ENCODE peak calls at places on chromosomes 5 and 9, in five cellular contexts. H is HFFc6, I is coronary artery, Q is endodermal cell, N is Calu3. V is an unnamed sample.

GRCh38 chr5:110441035-110441434 is 285.4 kb downstream of the TMEM232 start:
- DNase-seq in Q (peak; percentile 74), N (peak; percentile 35), I (no peak), H (no peak), V (no peak)

GRCh38 chr9:105651806-105652205 is 10.5 kb upstream of the TAL2 start:
- DNase-seq in Q (peak; percentile 74), I (no peak), N (no peak), H (no peak), V (no peak)

GRCh38 chr5:59829922-59830321 is 63.6 kb downstream of the PDE4D start:
- DNase-seq in N (no peak), Q (no peak), I (no peak), H (no peak), V (no peak)

GRCh38 chr5:101675510-101675909 is 620.6 kb downstream of the SLCO4C1 start:
- DNase-seq in H (no peak), N (no peak), Q (no peak), I (no peak), V (no peak)

GRCh38 chr9:80503692-80504400 is 932.1 kb downstream of the TLE4 start:
- DNase-seq in Q (no peak), I (no peak), N (no peak), H (no peak), V (no peak)

GRCh38 chr5:39238366-39239105 is 19.2 kb upstream of the FYB1 start:
- DNase-seq in N (no peak), H (no peak), I (no peak), Q (no peak), V (no peak)

GRCh38 chr9:130433168-130433946 is 11.4 kb upstream of the ASS1 start:
- DNase-seq in I (no peak), Q (peak; percentile 90), H (peak; percentile 13), N (peak; percentile 61), V (peak; percentile 43)

GRCh38 chr5:63963080-63963735 is 963 bp upstream of the HTR1A start:
- DNase-seq in N (peak; percentile 44), Q (peak; percentile 89), I (no peak), H (peak; percentile 39), V (no peak)

GRCh38 chr9:5468850-5469249 is 18.5 kb downstream of the CD274 start:
- DNase-seq in N (no peak), H (no peak), Q (no peak), I (no peak), V (no peak)

GRCh38 chr5:37571974-37572373 is 192.9 kb downstream of the WDR70 start:
- DNase-seq in N (no peak), H (no peak), Q (no peak), I (no peak), V (no peak)

GRCh38 chr9:2720179-2720654 is 2.9 kb downstream of the KCNV2 start:
- DNase-seq in Q (no peak), H (no peak), I (no peak), N (no peak), V (no peak)

GRCh38 chr9:69637801-69638200 is 34.4 kb downstream of the APBA1 start:
- DNase-seq in H (peak; percentile 68), I (no peak), Q (no peak), N (no peak), V (no peak)

GRCh38 chr5:886051-886450 is 6.5 kb downstream of the BRD9 start:
- DNase-seq in N (no peak), H (no peak), Q (no peak), I (no peak), V (no peak)

GRCh38 chr9:122125891-122126331 is 32.8 kb upstream of the TTLL11 start:
- DNase-seq in N (peak; percentile 22), I (no peak), Q (peak; percentile 87), H (peak; percentile 39), V (no peak)

GRCh38 chr5:85838781-85839180 is 779.0 kb upstream of the COX7C start:
- DNase-seq in N (no peak), Q (no peak), H (no peak), I (no peak), V (no peak)

GRCh38 chr9:89984214-89984613 is 379.4 kb downstream of the GADD45G start:
- DNase-seq in I (no peak), Q (no peak), H (no peak), N (no peak), V (no peak)

GRCh38 chr9:117823621-117824020 is 119.4 kb downstream of the TLR4 start:
- DNase-seq in Q (no peak), N (no peak), I (no peak), H (no peak), V (no peak)

GRCh38 chr9:1474259-1474658 is 424.1 kb downstream of the DMRT2 start:
- DNase-seq in N (no peak), Q (no peak), I (no peak), H (no peak), V (no peak)

GRCh38 chr5:135456238-135457099 is 4.3 kb upstream of the TIFAB start:
- DNase-seq in Q (no peak), I (no peak), N (peak; percentile 13), H (peak; percentile 84), V (no peak)

GRCh38 chr5:141105350-141105749 is 5.1 kb downstream of the PCDHB3 start:
- DNase-seq in I (no peak), H (no peak), N (no peak), Q (no peak), V (no peak)

GRCh38 chr5:7372399-7372798 is 23.5 kb upstream of the ADCY2 start:
- DNase-seq in I (no peak), H (no peak), N (no peak), Q (peak; percentile 63), V (no peak)

GRCh38 chr9:130935660-130936271 is 3.3 kb downstream of the FIBCD1 start:
- DNase-seq in I (no peak), H (no peak), N (no peak), Q (no peak), V (no peak)

GRCh38 chr9:123364241-123364824 is 8.3 kb downstream of the CRB2 start:
- DNase-seq in N (no peak), H (no peak), Q (no peak), I (no peak), V (no peak)

GRCh38 chr9:123507992-123508391 is 152.0 kb downstream of the CRB2 start:
- DNase-seq in I (no peak), N (no peak), H (no peak), Q (no peak), V (no peak)

GRCh38 chr5:79806741-79807140 is 117.1 kb downstream of the CMYA5 start:
- DNase-seq in H (no peak), N (no peak), I (no peak), Q (no peak), V (no peak)

GRCh38 chr5:123545506-123545905 is 33.5 kb downstream of the CSNK1G3 start:
- DNase-seq in I (no peak), N (peak; percentile 25), H (peak; percentile 8), Q (no peak), V (no peak)

GRCh38 chr9:73179594-73179993 is 27.9 kb downstream of the ANXA1 start:
- DNase-seq in H (no peak), I (no peak), Q (no peak), N (peak; percentile 26), V (no peak)

GRCh38 chr5:23314827-23315226 is 192.6 kb upstream of the PRDM9 start:
- DNase-seq in H (no peak), I (no peak), N (no peak), Q (no peak), V (no peak)

GRCh38 chr5:151497391-151498002 is 50.1 kb downstream of the SLC36A1 start:
- DNase-seq in Q (no peak), H (no peak), N (no peak), I (no peak), V (no peak)

GRCh38 chr5:169827769-169828168 is 152.5 kb downstream of the INSYN2B start:
- DNase-seq in I (no peak), H (no peak), Q (no peak), N (no peak), V (no peak)

GRCh38 chr9:113548221-113549041 is 84.9 kb downstream of the RGS3 start:
- DNase-seq in H (no peak), Q (peak; percentile 63), N (peak; percentile 68), I (peak; percentile 86), V (peak; percentile 24)

GRCh38 chr9:125415583-125416443 is 154.2 kb downstream of the GAPVD1 start:
- DNase-seq in N (no peak), I (no peak), H (no peak), Q (no peak), V (no peak)
- TF ChIP-seq CTCF in N (no peak), I (no peak), H (no peak), Q (no peak), V (no peak)

GRCh38 chr5:145010834-145011233 is 824.3 kb downstream of the PRELID2 start:
- DNase-seq in I (no peak), H (no peak), Q (no peak), N (no peak), V (no peak)
- TF ChIP-seq CTCF in I (no peak), H (no peak), Q (no peak), N (no peak), V (no peak)

GRCh38 chr5:55051357-55051756 is 27.3 kb downstream of the GZMK start:
- DNase-seq in H (no peak), N (no peak), Q (no peak), I (no peak), V (no peak)
- TF ChIP-seq CTCF in H (no peak), N (no peak), Q (no peak), I (no peak), V (no peak)

DNA sequence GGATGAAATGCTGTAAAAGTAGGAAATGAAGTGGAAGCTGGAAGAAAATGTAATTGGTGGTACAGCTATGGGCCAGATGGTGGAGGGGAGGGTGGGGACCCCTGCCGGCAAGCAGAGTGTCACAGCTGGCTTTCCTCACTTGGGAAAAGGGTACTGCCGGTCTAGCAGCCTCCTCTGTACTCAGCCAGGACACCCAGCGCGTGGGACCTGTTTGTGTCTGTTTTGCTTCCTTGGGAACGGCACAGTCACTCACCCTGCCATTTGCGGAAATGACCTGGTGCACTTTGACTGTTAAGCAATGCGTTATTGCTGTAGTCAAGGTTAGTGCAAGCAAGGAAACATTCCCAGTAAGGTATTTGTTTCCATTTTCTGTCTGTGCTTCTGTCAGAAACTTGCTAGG is 10.1 kb downstream of the TMEM252 start:
- DNase-seq in N (peak; percentile 65), H (no peak), I (peak; percentile 94), Q (peak; percentile 76), V (no peak)
- TF ChIP-seq CTCF in N (no peak), H (no peak), I (no peak), Q (peak; percentile 61), V (no peak)

GRCh38 chr9:35415769-35416427 is 74.0 kb upstream of the RUSC2 start:
- DNase-seq in H (no peak), N (peak; percentile 3), Q (peak; percentile 80), I (no peak), V (no peak)
- TF ChIP-seq CTCF in H (peak; percentile 16), N (no peak), Q (peak; percentile 76), I (no peak), V (peak; percentile 27)

V was measured in GM06990.